ENCODE peak calls at places on chromosome 15, in five cellular contexts. C is Right ventricle myocardium superior; V is effector memory CD4-positive, alpha-beta T cell; M is NCI-H1436; T is pancreas. P is an unnamed sample.

GRCh38 chr15:85673326-85673725 is 121.4 kb downstream of the KLHL25 start:
- DNase-seq in C (no peak), V (no peak), M (no peak), T (no peak), P (no peak)

GRCh38 chr15:29676961-29677402 is 145.3 kb downstream of the TJP1 start:
- DNase-seq in C (no peak), V (no peak), M (no peak), T (no peak), P (no peak)

GRCh38 chr15:69034352-69034751 is 19.9 kb downstream of the NOX5 start:
- DNase-seq in C (no peak), V (no peak), M (no peak), T (no peak), P (no peak)

GRCh38 chr15:58483316-58483715 is 51.5 kb downstream of the LIPC start:
- DNase-seq in C (no peak), V (no peak), M (no peak), T (no peak), P (no peak)

GRCh38 chr15:43225201-43225949 is 4.6 kb upstream of the EPB42 start:
- DNase-seq in C (no peak), V (no peak), M (peak), T (no peak), P (no peak)

GRCh38 chr15:89783861-89784685 is 7.9 kb downstream of the MESP2 start:
- DNase-seq in C (no peak), V (no peak), M (no peak), T (peak), P (no peak)

GRCh38 chr15:63010386-63010785 is 32.2 kb upstream of the TPM1 start:
- DNase-seq in C (no peak), V (no peak), M (no peak), T (no peak), P (no peak)

GRCh38 chr15:44675911-44676310 is 12.4 kb upstream of the SPG11 start:
- DNase-seq in C (no peak), V (no peak), M (no peak), T (no peak), P (no peak)

GRCh38 chr15:65641723-65642475 is 20.2 kb downstream of the SLC24A1 start:
- DNase-seq in C (no peak), V (no peak), M (peak), T (no peak), P (no peak)

GRCh38 chr15:38613085-38613484 is 48.5 kb upstream of the RASGRP1 start:
- DNase-seq in C (no peak), V (no peak), M (no peak), T (no peak), P (no peak)

GRCh38 chr15:57537072-57537471 is 54.6 kb upstream of the MYZAP start:
- DNase-seq in C (no peak), V (no peak), M (peak), T (no peak), P (no peak)

GRCh38 chr15:32687556-32687955 is 30.2 kb upstream of the GREM1 start:
- DNase-seq in C (no peak), V (no peak), M (no peak), T (no peak), P (no peak)

GRCh38 chr15:66862111-66862815 is 160.2 kb downstream of the SMAD6 start:
- DNase-seq in C (no peak), V (no peak), M (no peak), T (no peak), P (no peak)

GRCh38 chr15:65937476-65937875 is 68.2 kb downstream of the RAB11A start:
- DNase-seq in C (no peak), V (no peak), M (no peak), T (no peak), P (no peak)

GRCh38 chr15:31314380-31314779 is 12.3 kb upstream of the KLF13 start:
- DNase-seq in C (no peak), V (no peak), M (no peak), T (peak), P (no peak)

GRCh38 chr15:51341366-51342248 is at the start of gene GLDN:
- DNase-seq in C (peak), V (no peak), M (peak), T (peak), P (no peak)

GRCh38 chr15:46088486-46089437 is 453.9 kb downstream of the SQOR start:
- DNase-seq in C (no peak), V (no peak), M (no peak), T (no peak), P (no peak)

GRCh38 chr15:35669457-35670045 is 123.6 kb upstream of the DPH6 start:
- DNase-seq in C (no peak), V (no peak), M (no peak), T (no peak), P (no peak)

GRCh38 chr15:39321977-39322376 is 258.9 kb upstream of the THBS1 start:
- DNase-seq in C (no peak), V (no peak), M (no peak), T (no peak), P (no peak)

GRCh38 chr15:80426316-80426715 is 22.1 kb downstream of the ARNT2 start:
- DNase-seq in C (no peak), V (no peak), M (no peak), T (no peak), P (no peak)

GRCh38 chr15:71469393-71469792 is 341.0 kb upstream of the NR2E3 start:
- DNase-seq in C (no peak), V (no peak), M (no peak), T (no peak), P (no peak)

GRCh38 chr15:57635300-57635944 is 43.7 kb downstream of the MYZAP start:
- DNase-seq in C (peak), V (no peak), M (no peak), T (no peak), P (no peak)

GRCh38 chr15:40085225-40085624 is 23.5 kb downstream of the BMF start:
- DNase-seq in C (peak), V (no peak), M (no peak), T (no peak), P (no peak)

GRCh38 chr15:53477981-53478766 is 281.3 kb downstream of the WDR72 start:
- DNase-seq in C (no peak), V (no peak), M (no peak), T (no peak), P (no peak)

GRCh38 chr15:89984001-89984400 is 17.1 kb upstream of the ZNF710 start:
- DNase-seq in C (no peak), V (no peak), M (no peak), T (no peak), P (no peak)

GRCh38 chr15:96072821-96073220 is 257.7 kb upstream of the NR2F2 start:
- DNase-seq in C (no peak), V (no peak), M (no peak), T (no peak), P (no peak)

GRCh38 chr15:56215769-56216168 is 27.9 kb downstream of the RFX7 start:
- DNase-seq in C (no peak), V (no peak), M (no peak), T (no peak), P (no peak)

GRCh38 chr15:57379487-57379886 is 3.2 kb downstream of the CGNL1 start:
- DNase-seq in C (no peak), V (no peak), M (no peak), T (no peak), P (no peak)

GRCh38 chr15:31326729-31327673 is at the start of gene KLF13:
- DNase-seq in C (peak), V (no peak), M (peak), T (peak), P (peak)

GRCh38 chr15:58448331-58448730 is 16.5 kb downstream of the LIPC start:
- DNase-seq in C (no peak), V (no peak), M (no peak), T (no peak), P (no peak)

P was measured in T-helper 22 cell.